ENCODE peak calls at places on chromosome 15, in four cellular contexts. M is HCT116, Z is MM.1S, U is GM23248. R is an unnamed sample. For H3K4me1, the result is how much of the 10 kb centered on the place peaks cover.

GRCh38 chr15:101043011-101043410 is 123.9 kb downstream of the LRRK1 start:
- DNase-seq in M (no peak), U (no peak), Z (no peak), R (no peak)

GRCh38 chr15:91857772-91858171 is 4.3 kb downstream of the SLCO3A1 start:
- DNase-seq in M (no peak), Z (peak), U (no peak), R (no peak)

GRCh38 chr15:96893159-96893906 is 562.8 kb downstream of the NR2F2 start:
- DNase-seq in M (no peak), U (peak), Z (peak), R (peak)

GRCh38 chr15:38297623-38298388 is 45.2 kb downstream of the SPRED1 start:
- DNase-seq in M (no peak), Z (no peak), U (no peak), R (no peak)

GRCh38 chr15:37907136-37907535 is 27.3 kb upstream of the TMCO5A start:
- DNase-seq in U (peak), M (peak), Z (no peak), R (no peak)

GRCh38 chr15:55858661-55859060 is 115.7 kb upstream of the PRTG start:
- DNase-seq in M (no peak), U (peak), Z (no peak), R (no peak)

GRCh38 chr15:96274698-96275097 is 55.8 kb upstream of the NR2F2 start:
- DNase-seq in U (peak), M (no peak), Z (no peak), R (no peak)

GRCh38 chr15:101012326-101013040 is 93.3 kb downstream of the LRRK1 start:
- DNase-seq in M (no peak), Z (no peak), U (no peak), R (no peak)

GRCh38 chr15:58536414-58536813 is 104.6 kb downstream of the LIPC start:
- DNase-seq in M (no peak), Z (no peak), U (no peak), R (no peak)

GRCh38 chr15:96273317-96274086 is 57.0 kb upstream of the NR2F2 start:
- DNase-seq in M (peak), Z (no peak), U (peak), R (no peak)

DNA sequence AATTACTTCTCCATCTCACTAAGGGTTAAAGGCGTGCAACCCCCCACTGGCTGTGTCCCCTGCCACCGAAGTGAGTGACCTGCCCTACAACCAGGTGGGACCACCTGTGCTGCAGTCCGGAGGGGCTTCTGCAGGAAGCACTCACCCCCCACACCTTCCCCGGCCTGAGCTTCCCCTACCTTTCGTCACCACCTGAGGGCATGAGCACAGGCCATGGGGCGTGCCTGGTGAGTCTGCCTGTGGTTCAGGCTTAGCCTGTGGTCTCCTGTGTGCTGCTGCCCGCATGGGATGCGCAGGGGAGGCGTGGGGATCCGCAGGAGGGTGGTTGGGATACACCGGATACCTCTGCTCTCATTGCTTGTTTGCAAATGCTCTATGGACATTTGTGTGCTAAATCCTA is 46.0 kb downstream of the KLHL25 start:
- DNase-seq in Z (no peak), U (no peak), M (no peak), R (no peak)
- H3K4me1 ChIP-seq in Z (under half), U (under half), M (under half), R (under half)

DNA sequence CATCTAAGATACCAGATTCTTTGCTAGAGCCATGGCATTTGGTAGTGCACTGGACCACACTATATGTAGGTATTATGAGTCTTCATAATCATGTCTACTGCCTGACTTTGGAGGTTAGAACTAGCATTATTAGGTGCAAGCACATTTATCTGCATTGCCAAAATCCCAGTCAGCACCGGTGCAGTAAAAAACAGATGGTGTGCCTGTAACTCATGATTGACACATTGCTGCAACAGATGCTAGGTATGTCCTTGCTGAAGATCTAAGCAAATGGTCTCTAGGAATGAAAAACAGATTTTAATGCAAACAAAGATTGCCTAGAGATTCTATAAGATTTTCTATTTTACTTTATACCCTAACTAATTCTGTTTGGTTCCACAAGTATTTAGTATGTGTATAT is 47.7 kb downstream of the MYO5A start:
- DNase-seq in U (no peak), M (no peak), Z (peak), R (no peak)
- TF ChIP-seq EZH2phosphoT487 in U (no peak), M (no peak), Z (no peak), R (no peak)

DNA sequence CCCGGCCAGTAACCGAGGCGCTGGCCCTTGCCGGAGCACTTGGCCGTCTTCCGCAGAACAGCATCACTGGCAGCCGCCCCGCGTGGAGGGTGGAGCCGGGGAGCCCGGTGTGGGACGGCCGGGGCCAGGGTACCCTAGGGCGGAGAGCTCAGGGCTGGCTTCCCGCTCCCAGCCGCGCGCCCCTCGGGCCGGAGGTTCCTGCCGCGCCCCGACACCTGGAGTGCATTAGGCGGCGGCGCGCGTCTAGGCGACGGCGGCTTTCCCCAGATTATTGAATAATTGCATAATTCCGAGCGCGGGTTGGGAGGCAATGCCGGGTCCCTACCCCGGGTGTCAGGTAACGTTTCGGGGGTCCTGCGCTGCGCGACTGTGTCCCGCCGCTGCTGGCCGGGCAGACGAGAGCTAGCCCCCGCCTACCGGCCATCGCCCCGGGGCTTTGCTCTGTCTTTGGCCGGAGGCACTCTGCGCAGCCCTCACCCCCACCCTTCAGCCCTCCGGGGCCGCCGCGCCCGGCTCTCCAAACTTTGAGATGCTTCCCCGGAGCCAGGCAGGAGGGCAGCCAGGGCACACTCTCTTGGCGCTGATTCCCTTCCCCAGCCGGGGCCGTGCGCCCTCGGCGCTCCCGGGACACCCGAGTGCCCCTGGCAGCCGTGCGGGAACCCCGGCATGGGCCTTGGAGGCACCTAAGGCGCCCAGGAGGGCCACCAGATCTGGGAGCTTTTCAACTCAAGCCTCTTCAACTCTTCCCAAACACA is 749 bp downstream of the ITGA11 start:
- DNase-seq in Z (no peak), U (peak), M (no peak), R (peak)
- H3K9ac ChIP-seq in Z (no peak), U (peak), M (no peak), R (no peak)

GRCh38 chr15:45549831-45550230 is 27.3 kb upstream of the SLC30A4 start:
- DNase-seq in U (peak), M (no peak), Z (no peak), R (no peak)

GRCh38 chr15:45551691-45552090 is 29.1 kb upstream of the SLC30A4 start:
- DNase-seq in U (peak), Z (no peak), M (no peak), R (no peak)

GRCh38 chr15:45548753-45549520 is 26.4 kb upstream of the SLC30A4 start:
- DNase-seq in M (no peak), Z (peak), U (no peak), R (no peak)

GRCh38 chr15:45546789-45547188 is 24.2 kb upstream of the SLC30A4 start:
- DNase-seq in M (no peak), Z (no peak), U (no peak), R (no peak)

DNA sequence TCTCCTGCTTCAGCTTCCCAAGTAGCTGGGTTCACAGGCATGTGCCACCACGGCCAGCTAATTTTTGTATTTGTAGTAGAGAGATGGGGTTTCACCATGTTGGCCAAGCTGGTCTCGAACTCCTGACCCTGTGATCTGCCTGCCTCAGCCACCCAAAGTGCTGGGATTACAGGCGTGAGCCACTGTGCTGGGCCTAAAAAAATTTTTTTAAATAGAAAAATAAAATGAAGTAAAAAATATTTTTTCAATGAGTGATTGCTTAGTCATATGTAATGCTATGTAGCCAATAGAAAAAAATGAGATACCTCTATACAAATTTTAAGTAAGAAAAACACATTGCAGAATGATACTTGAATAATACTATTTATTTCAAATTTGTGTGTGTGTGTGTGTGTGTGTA is 27.9 kb upstream of the SLC30A4 start:
- DNase-seq in U (peak), Z (no peak), M (no peak), R (no peak)
- H3K4me1 ChIP-seq in U (under half), Z (under half), M (under half), R (under half)